ENCODE peak calls at places on chromosomes 6 and 20, in ten cellular contexts. J is mucosa of gallbladder; D is activated CD4-positive, alpha-beta T cell treated with anti-CD3 and anti-CD28 coated beads for 48 hours; W is activated CD8-positive, alpha-beta memory T cell treated with anti-CD3 and anti-CD28 coated beads, Interleukin-2, amount 10 ng/mL, durations not matched to agents 7 days and 5 days; H is posterior cingulate gyrus; O is upper lobe of right lung; N is PC-3; E is CD8-positive, alpha-beta T cell; X is lower lobe of right lung; L is T-helper 17 cell. B is an unnamed sample.

GRCh38 chr6:52053038-52053704 is 34.2 kb downstream of the PKHD1 start:
- DNase-seq in E (no peak), H (no peak), W (no peak), L (no peak), N (no peak), J (no peak), X (no peak), O (no peak), D (no peak), B (no peak)

GRCh38 chr20:58229198-58229802 is 847 bp upstream of the ANKRD60 start:
- DNase-seq in N (no peak), L (no peak), J (no peak), E (no peak), O (no peak), D (no peak), H (no peak), W (no peak), X (no peak), B (no peak)

GRCh38 chr6:155765275-155766194 is 309.9 kb upstream of the NOX3 start:
- DNase-seq in O (no peak), J (no peak), H (no peak), W (no peak), D (no peak), E (no peak), X (no peak), N (peak; percentile 35), L (no peak), B (no peak)

GRCh38 chr6:3661390-3661789 is 90.1 kb downstream of the PXDC1 start:
- DNase-seq in J (no peak), X (no peak), N (no peak), W (no peak), H (no peak), D (no peak), L (no peak), E (no peak), O (no peak), B (no peak)

GRCh38 chr6:11172501-11173337 is 59.7 kb downstream of the NEDD9 start:
- DNase-seq in L (peak; percentile 63), H (peak; percentile 68), D (peak; percentile 83), O (peak; percentile 82), J (peak; percentile 69), N (peak; percentile 71), W (peak; percentile 81), X (peak; percentile 75), E (peak; percentile 83), B (peak; percentile 65)

GRCh38 chr20:41248371-41249024 is 69.0 kb downstream of the ZHX3 start:
- DNase-seq in X (no peak), H (no peak), N (peak; percentile 31), E (no peak), O (no peak), D (no peak), W (no peak), L (no peak), J (peak; percentile 17), B (no peak)

GRCh38 chr6:126267621-126268020 is 72.3 kb upstream of the CENPW start:
- DNase-seq in O (no peak), X (no peak), W (no peak), E (no peak), L (no peak), H (no peak), D (no peak), N (no peak), J (no peak), B (no peak)

GRCh38 chr6:112372213-112372806 is 25.2 kb downstream of the RFPL4B start:
- DNase-seq in X (no peak), N (peak; percentile 55), L (no peak), H (no peak), E (no peak), D (no peak), J (no peak), O (no peak), W (no peak), B (no peak)

GRCh38 chr20:1334761-1335160 is 5.8 kb upstream of the SDCBP2 start:
- DNase-seq in X (no peak), W (no peak), D (no peak), E (no peak), H (no peak), J (no peak), L (no peak), N (no peak), O (no peak), B (no peak)

GRCh38 chr20:46999821-47000465 is 105.3 kb downstream of the EYA2 start:
- DNase-seq in H (no peak), L (no peak), X (no peak), E (no peak), D (no peak), O (no peak), J (no peak), W (no peak), N (no peak), B (no peak)

GRCh38 chr6:43627008-43627825 is 1.8 kb downstream of the GTPBP2 start:
- DNase-seq in X (peak; percentile 75), L (no peak), D (peak; percentile 16), J (peak; percentile 88), H (no peak), W (peak; percentile 61), N (peak; percentile 97), O (peak; percentile 72), E (no peak), B (no peak)

GRCh38 chr20:4555188-4555893 is 166.4 kb upstream of the PRND start:
- DNase-seq in W (no peak), N (peak; percentile 86), X (no peak), J (no peak), L (no peak), D (no peak), E (no peak), H (no peak), O (no peak), B (no peak)

GRCh38 chr6:3265671-3266070 is 6.9 kb downstream of the PSMG4 start:
- DNase-seq in O (no peak), L (no peak), W (no peak), E (no peak), X (no peak), J (no peak), H (no peak), N (no peak), D (no peak), B (no peak)

GRCh38 chr6:163554663-163555062 is 140.1 kb downstream of the QKI start:
- DNase-seq in H (peak; percentile 21), N (peak; percentile 60), X (peak; percentile 70), D (peak; percentile 77), W (peak; percentile 70), E (peak; percentile 55), J (peak; percentile 30), O (peak; percentile 70), L (peak; percentile 31), B (peak; percentile 7)

GRCh38 chr20:41249371-41249770 is 68.2 kb downstream of the ZHX3 start:
- DNase-seq in O (no peak), W (no peak), D (no peak), L (no peak), X (no peak), N (peak; percentile 83), E (no peak), J (peak; percentile 52), H (peak; percentile 58), B (no peak)

GRCh38 chr6:143762126-143762525 is 81.0 kb upstream of the LTV1 start:
- DNase-seq in D (no peak), N (no peak), J (no peak), W (no peak), O (no peak), X (no peak), E (no peak), H (no peak), L (no peak), B (no peak)

GRCh38 chr6:51959744-51960383 is 127.5 kb downstream of the PKHD1 start:
- DNase-seq in X (peak; percentile 61), E (no peak), W (peak; percentile 66), J (peak; percentile 79), D (peak; percentile 66), L (no peak), O (peak; percentile 72), N (peak; percentile 91), H (peak; percentile 72), B (no peak)

GRCh38 chr6:35874721-35875120 is 46.2 kb downstream of the SRPK1 start:
- DNase-seq in E (no peak), X (no peak), O (no peak), L (no peak), J (no peak), D (no peak), H (no peak), W (no peak), N (no peak), B (no peak)

GRCh38 chr20:16441526-16442164 is 131.6 kb downstream of the KIF16B start:
- DNase-seq in L (no peak), X (no peak), O (no peak), W (no peak), N (no peak), D (no peak), E (no peak), J (no peak), H (no peak), B (no peak)

GRCh38 chr6:150204705-150205472 is 62.0 kb downstream of the PPP1R14C start:
- DNase-seq in O (no peak), N (no peak), E (no peak), H (no peak), X (no peak), W (no peak), L (no peak), J (no peak), D (no peak), B (no peak)